ENCODE peak calls at places on chromosomes 12 and 14, in four cellular contexts. T, U, M and O are unnamed samples.

GRCh38 chr14:46571970-46572369 is 79.6 kb downstream of the RPL10L start:
- DNase-seq in T (no peak), U (peak; percentile 86), M (no peak), O (no peak)

GRCh38 chr14:71175491-71175890 is 268.2 kb downstream of the PCNX1 start:
- DNase-seq in T (no peak), U (no peak), M (no peak), O (no peak)

GRCh38 chr14:68408680-68409079 is 384.2 kb downstream of the ZFP36L1 start:
- DNase-seq in T (no peak), U (no peak), M (no peak), O (no peak)

GRCh38 chr12:13586361-13586760 is 389.8 kb downstream of the EMP1 start:
- DNase-seq in T (no peak), U (no peak), M (no peak), O (no peak)

GRCh38 chr12:93279849-93280412 is 97.8 kb upstream of the NUDT4 start:
- DNase-seq in T (no peak), U (no peak), M (no peak), O (no peak)

GRCh38 chr12:132210223-132211055 is 66.2 kb downstream of the NOC4L start:
- DNase-seq in T (no peak), U (no peak), M (no peak), O (no peak)

GRCh38 chr12:124499873-124500231 is 67.6 kb downstream of the NCOR2 start:
- DNase-seq in T (no peak), U (no peak), M (no peak), O (no peak)

GRCh38 chr12:116194935-116195431 is 82.5 kb downstream of the MED13L start:
- DNase-seq in T (no peak), U (no peak), M (no peak), O (no peak)

GRCh38 chr12:89542912-89543592 is 17.2 kb upstream of the POC1B start:
- DNase-seq in T (peak; percentile 76), U (peak; percentile 81), M (no peak), O (peak; percentile 63)

GRCh38 chr14:99063620-99064225 is 208.3 kb downstream of the BCL11B start:
- DNase-seq in T (no peak), U (no peak), M (no peak), O (no peak)

GRCh38 chr12:78018939-78019338 is 188.2 kb downstream of the NAV3 start:
- DNase-seq in T (peak; percentile 45), U (peak; percentile 14), M (no peak), O (no peak)

GRCh38 chr14:69291891-69292586 is 32.1 kb downstream of the GALNT16 start:
- DNase-seq in T (no peak), U (peak; percentile 45), M (no peak), O (no peak)

GRCh38 chr12:6766651-6767300 is 613 bp downstream of the PTMS start:
- DNase-seq in T (peak; percentile 55), U (peak; percentile 71), M (peak; percentile 29), O (peak; percentile 88)

GRCh38 chr12:28652239-28652638 is 462.0 kb downstream of the CCDC91 start:
- DNase-seq in T (no peak), U (peak; percentile 4), M (no peak), O (no peak)